ENCODE peak calls at places on chromosomes 16 and 17, in four cellular contexts. J is left ventricle myocardium inferior, U is heart left ventricle, Q is K562. I is an unnamed sample.

GRCh38 chr16:83578146-83578545 is 229.6 kb upstream of the HSBP1 start:
- DNase-seq in Q (no peak), U (no peak), J (no peak), I (no peak)

GRCh38 chr16:12375341-12375740 is 398.8 kb downstream of the SNX29 start:
- DNase-seq in U (peak), J (peak), Q (no peak), I (no peak)

GRCh38 chr16:86387461-86388440 is 122.6 kb upstream of the FOXF1 start:
- DNase-seq in U (no peak), J (no peak), Q (peak), I (peak)

GRCh38 chr17:71118039-71118438 is 948.7 kb downstream of the KCNJ2 start:
- DNase-seq in U (no peak), Q (no peak), J (no peak), I (no peak)

GRCh38 chr17:60169921-60170817 is 20.4 kb downstream of the CA4 start:
- DNase-seq in U (peak), Q (no peak), J (peak), I (no peak)

GRCh38 chr16:12881771-12882170 is 19.6 kb upstream of the SHISA9 start:
- DNase-seq in U (no peak), J (no peak), Q (no peak), I (no peak)

GRCh38 chr16:70661918-70662641 is 15.7 kb downstream of the IL34 start:
- DNase-seq in J (no peak), U (no peak), Q (no peak), I (no peak)

GRCh38 chr16:12291989-12292759 is 315.6 kb downstream of the SNX29 start:
- DNase-seq in U (no peak), Q (no peak), J (no peak), I (no peak)

GRCh38 chr16:77585379-77585778 is 136.9 kb upstream of the NUDT7 start:
- DNase-seq in U (no peak), Q (no peak), J (no peak), I (no peak)

GRCh38 chr17:43536236-43537088 is 9.7 kb downstream of the ETV4 start:
- DNase-seq in J (no peak), U (no peak), Q (peak), I (peak)

GRCh38 chr16:285146-286055 is 2.4 kb downstream of the PDIA2 start:
- DNase-seq in J (no peak), U (no peak), Q (no peak), I (peak)

GRCh38 chr17:79024901-79025737 is 1.1 kb downstream of the C1QTNF1 start:
- DNase-seq in J (peak), U (peak), Q (no peak), I (no peak)

GRCh38 chr16:54511181-54511731 is 224.7 kb upstream of the IRX3 start:
- DNase-seq in J (no peak), Q (no peak), U (no peak), I (no peak)

GRCh38 chr17:64638552-64639198 is 23.4 kb downstream of the SMURF2 start:
- DNase-seq in U (no peak), Q (no peak), J (no peak), I (no peak)

GRCh38 chr16:67987460-67988160 is 7.3 kb upstream of the DPEP3 start:
- DNase-seq in J (no peak), U (peak), Q (no peak), I (no peak)

GRCh38 chr17:42214156-42214555 is 19.9 kb upstream of the GHDC start:
- DNase-seq in U (no peak), J (no peak), Q (no peak), I (no peak)

GRCh38 chr17:74012465-74012864 is 191.0 kb upstream of the RPL38 start:
- DNase-seq in U (no peak), J (no peak), Q (no peak), I (peak)

GRCh38 chr17:30333503-30334240 is at the start of gene TMIGD1:
- DNase-seq in J (no peak), Q (no peak), U (no peak), I (no peak)

GRCh38 chr16:28880589-28880915 is 2.3 kb downstream of the ATP2A1 start:
- DNase-seq in J (no peak), Q (no peak), U (no peak), I (no peak)

GRCh38 chr16:28878083-28878926 is at the start of gene ATP2A1:
- DNase-seq in J (no peak), Q (no peak), U (no peak), I (peak)

GRCh38 chr16:28879261-28879840 is 1.1 kb downstream of the ATP2A1 start:
- DNase-seq in J (no peak), U (no peak), Q (no peak), I (no peak)

GRCh38 chr16:28880955-28881354 is 2.7 kb downstream of the ATP2A1 start:
- DNase-seq in U (no peak), Q (no peak), J (no peak), I (no peak)

DNA sequence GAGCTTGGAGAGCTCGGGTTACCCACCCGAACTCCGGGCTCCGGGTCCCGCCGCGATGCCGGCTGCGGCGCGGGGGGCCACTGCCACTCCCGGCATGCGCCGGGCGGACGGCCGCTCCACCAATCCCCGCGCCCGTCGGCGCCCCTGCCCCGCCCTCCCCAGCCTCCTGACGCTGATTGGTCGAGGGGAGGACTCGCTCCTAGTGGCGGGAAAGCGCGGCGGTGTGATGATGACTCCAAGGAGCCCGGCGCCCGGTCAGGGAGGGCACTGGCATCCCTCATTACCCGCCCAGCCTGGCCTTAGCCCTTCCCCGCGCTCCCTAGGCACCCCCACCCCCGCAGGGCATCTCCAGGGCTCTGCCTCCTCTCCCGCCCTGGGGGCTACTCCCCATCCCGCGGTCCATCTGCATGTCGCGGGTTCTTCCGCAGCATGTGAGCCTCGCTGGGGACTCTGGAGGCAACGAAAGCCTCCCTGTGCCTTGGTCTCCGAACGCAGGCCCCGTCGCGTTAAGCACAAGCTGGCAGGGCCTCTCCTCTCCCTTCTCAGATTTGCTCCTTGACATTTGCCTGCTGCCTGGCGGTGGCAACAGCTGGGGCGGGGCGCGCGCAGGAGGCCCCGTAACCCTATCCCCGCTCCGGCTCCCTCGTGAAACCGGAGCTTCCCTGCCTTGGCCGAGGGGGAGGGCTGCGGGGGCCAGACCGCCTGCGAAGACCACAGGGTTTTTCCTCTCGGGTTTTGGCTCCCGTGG is 1.7 kb downstream of the ATP2A1 start:
- DNase-seq in J (peak), Q (peak), U (peak), I (peak)
- H3K27ac ChIP-seq in J (peak), Q (peak), U (peak), I (peak)

DNA sequence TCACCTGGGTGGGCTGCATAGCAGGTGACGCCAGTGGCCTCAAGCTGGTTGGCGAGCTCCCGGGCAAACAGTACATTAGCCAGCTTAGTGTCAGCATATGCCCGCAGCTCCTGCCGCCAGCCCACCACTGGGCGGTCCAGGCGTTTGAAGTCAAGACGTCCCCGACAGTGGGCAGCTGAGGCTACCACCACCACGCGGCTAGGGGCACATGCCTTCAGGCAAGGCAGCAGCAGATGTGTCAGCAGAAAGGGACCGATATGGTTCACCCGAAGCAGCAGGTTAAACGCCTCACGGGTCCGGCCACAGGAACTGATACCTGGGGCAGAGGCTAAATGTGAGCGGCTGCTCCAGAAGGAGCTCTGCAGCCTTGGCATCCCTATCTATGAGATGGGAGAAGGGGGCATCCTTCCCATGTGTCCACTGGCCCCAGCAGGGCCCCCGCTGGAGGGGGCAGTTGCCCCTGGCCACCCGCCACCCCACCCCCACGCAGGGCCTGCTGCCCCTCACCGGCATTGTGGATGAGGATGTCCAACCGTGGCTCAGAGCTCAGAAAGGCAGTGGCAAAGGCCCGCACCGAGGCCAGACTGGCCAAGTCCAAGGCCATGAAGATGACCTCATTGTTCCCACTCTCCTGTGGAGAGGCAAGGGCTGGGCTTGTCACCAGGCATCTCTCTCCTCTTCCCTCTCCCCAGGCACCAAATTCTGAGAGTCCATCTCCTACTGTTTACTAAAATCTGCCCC is 1.7 kb downstream of the DHRS13 start:
- DNase-seq in U (no peak), Q (no peak), J (no peak), I (no peak)
- H3K4me3 ChIP-seq in U (no peak), Q (peak), J (no peak), I (no peak)

DNA sequence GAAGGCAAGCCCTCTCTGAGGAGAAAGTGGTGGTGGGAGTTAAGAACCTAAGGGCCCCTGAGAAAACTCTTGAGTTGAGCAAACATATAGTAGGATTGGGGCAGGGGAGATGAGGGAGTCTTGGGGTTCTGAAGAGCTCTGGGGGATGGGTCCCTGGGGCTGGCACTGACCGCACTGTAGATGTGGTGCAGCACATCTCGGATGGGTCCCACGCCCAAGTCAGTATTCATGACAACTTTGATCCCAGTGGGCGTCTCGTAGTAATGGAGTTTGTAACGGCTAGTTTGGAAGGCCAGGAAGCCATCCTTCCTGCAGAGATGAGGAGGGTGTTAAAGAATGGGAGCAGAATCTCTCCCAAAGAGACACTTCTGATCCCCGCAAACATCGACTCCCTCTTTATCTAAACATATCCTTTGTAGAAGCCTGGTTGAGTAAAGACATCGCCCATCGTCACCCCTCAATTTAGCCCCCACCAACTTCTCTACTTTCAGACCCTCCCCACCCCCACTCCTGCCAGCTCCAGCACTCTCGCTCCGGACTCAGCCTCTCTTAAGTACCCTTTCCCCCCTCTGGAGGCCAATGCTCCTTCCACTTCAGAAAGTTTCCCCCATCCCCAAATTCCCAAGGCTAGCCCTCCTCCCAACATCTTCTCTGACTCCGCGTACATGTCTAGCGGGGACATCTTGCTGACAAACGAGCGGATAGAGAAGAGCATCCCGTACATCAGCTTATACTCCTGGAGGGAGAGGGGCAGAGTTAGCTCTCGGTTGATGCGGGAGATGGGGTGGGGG is 710 bp downstream of the TRAPPC1 start:
- DNase-seq in U (no peak), J (no peak), Q (no peak), I (no peak)
- H3K27ac ChIP-seq in U (peak), J (peak), Q (peak), I (peak)

DNA sequence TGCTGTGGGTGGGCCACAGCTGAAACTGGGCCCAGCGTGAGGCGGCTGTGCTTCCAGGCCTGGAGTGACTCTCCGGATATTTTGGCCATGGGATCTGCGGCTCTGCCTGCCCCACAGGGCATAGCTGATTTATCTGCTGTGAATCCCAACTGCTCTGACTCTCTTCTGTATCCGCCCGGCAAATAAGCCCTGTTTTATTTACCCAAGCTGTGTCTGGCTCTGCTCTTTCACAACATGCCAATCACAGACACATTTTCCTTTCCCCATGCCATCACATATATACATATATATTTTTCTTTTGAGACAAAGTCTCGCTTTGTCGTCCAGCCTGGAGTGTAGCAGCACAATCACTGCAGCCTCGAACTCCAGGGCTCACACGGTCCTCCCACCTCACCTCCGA is 33.4 kb downstream of the GTF3C1 start:
- DNase-seq in U (no peak), J (no peak), Q (no peak), I (no peak)
- H3K4me3 ChIP-seq in U (no peak), J (no peak), Q (no peak), I (no peak)

GRCh38 chr16:2898831-2899563 is 12.7 kb upstream of the FLYWCH1 start:
- DNase-seq in J (no peak), U (no peak), Q (no peak), I (no peak)
- H3K27ac ChIP-seq in J (no peak), U (no peak), Q (no peak), I (no peak)